ENCODE peak calls at places on chromosomes 6 and 20, in ten cellular contexts. U is thyroid gland, G is brain microvascular endothelial cell, W is A549, K is esophagus squamous epithelium, V is pancreas, F is coronary artery, O is AG10803, N is GM12865, P is ascending aorta. I is an unnamed sample.

GRCh38 chr6:36289281-36290018 is 19.6 kb downstream of the PNPLA1 start:
- DNase-seq in U (no peak), G (no peak), W (no peak), K (no peak), V (no peak), F (no peak), O (no peak), N (no peak), P (no peak), I (peak; percentile 87)

GRCh38 chr6:36197739-36198221 is 1.2 kb downstream of the BRPF3 start:
- DNase-seq in U (peak; percentile 25), G (no peak), W (no peak), K (no peak), V (peak; percentile 31), F (no peak), O (peak; percentile 2), N (peak; percentile 30), P (no peak), I (no peak)

GRCh38 chr20:9699181-9699580 is 139.7 kb downstream of the PAK5 start:
- DNase-seq in U (no peak), G (no peak), W (peak; percentile 4), K (no peak), V (no peak), F (no peak), O (no peak), N (no peak), P (no peak), I (no peak)

GRCh38 chr6:39452306-39452705 is 129.8 kb upstream of the KCNK16 start:
- DNase-seq in U (no peak), G (peak; percentile 58), W (no peak), K (no peak), V (no peak), F (no peak), O (peak; percentile 63), N (peak; percentile 8), P (no peak), I (no peak)

GRCh38 chr20:62832951-62833391 is 16.1 kb downstream of the COL9A3 start:
- DNase-seq in U (peak; percentile 56), G (no peak), W (no peak), K (no peak), V (no peak), F (peak; percentile 70), O (no peak), N (no peak), P (no peak), I (no peak)

GRCh38 chr6:104575536-104575935 is 284.2 kb downstream of the HACE1 start:
- DNase-seq in U (no peak), G (no peak), W (no peak), K (no peak), V (no peak), F (no peak), O (no peak), N (no peak), P (no peak), I (no peak)

GRCh38 chr6:125267806-125268523 is 33.8 kb downstream of the HDDC2 start:
- DNase-seq in U (peak; percentile 27), G (no peak), W (no peak), K (no peak), V (no peak), F (no peak), O (no peak), N (no peak), P (no peak), I (no peak)

GRCh38 chr6:156647440-156647839 is 129.7 kb upstream of the ARID1B start:
- DNase-seq in U (no peak), G (no peak), W (no peak), K (no peak), V (no peak), F (no peak), O (no peak), N (no peak), P (no peak), I (no peak)

GRCh38 chr20:48717095-48717958 is 110.5 kb downstream of the PREX1 start:
- DNase-seq in U (no peak), G (no peak), W (no peak), K (no peak), V (no peak), F (no peak), O (no peak), N (peak; percentile 70), P (no peak), I (no peak)

GRCh38 chr6:34115396-34116314 is 30.2 kb downstream of the GRM4 start:
- DNase-seq in U (peak; percentile 41), G (no peak), W (no peak), K (no peak), V (no peak), F (no peak), O (no peak), N (peak; percentile 10), P (no peak), I (no peak)

GRCh38 chr6:169097336-169098052 is 156.2 kb downstream of the THBS2 start:
- DNase-seq in U (no peak), G (peak; percentile 100), W (no peak), K (no peak), V (no peak), F (no peak), O (peak; percentile 69), N (no peak), P (no peak), I (peak; percentile 25)

GRCh38 chr6:169101036-169101805 is 152.4 kb downstream of the THBS2 start:
- DNase-seq in U (no peak), G (no peak), W (no peak), K (no peak), V (no peak), F (no peak), O (peak; percentile 16), N (no peak), P (no peak), I (no peak)

GRCh38 chr6:169101981-169102380 is 151.7 kb downstream of the THBS2 start:
- DNase-seq in U (no peak), G (no peak), W (no peak), K (no peak), V (no peak), F (no peak), O (peak; percentile 70), N (no peak), P (no peak), I (no peak)

GRCh38 chr6:169098136-169098535 is 155.5 kb downstream of the THBS2 start:
- DNase-seq in U (no peak), G (no peak), W (no peak), K (no peak), V (no peak), F (no peak), O (no peak), N (no peak), P (no peak), I (no peak)

DNA sequence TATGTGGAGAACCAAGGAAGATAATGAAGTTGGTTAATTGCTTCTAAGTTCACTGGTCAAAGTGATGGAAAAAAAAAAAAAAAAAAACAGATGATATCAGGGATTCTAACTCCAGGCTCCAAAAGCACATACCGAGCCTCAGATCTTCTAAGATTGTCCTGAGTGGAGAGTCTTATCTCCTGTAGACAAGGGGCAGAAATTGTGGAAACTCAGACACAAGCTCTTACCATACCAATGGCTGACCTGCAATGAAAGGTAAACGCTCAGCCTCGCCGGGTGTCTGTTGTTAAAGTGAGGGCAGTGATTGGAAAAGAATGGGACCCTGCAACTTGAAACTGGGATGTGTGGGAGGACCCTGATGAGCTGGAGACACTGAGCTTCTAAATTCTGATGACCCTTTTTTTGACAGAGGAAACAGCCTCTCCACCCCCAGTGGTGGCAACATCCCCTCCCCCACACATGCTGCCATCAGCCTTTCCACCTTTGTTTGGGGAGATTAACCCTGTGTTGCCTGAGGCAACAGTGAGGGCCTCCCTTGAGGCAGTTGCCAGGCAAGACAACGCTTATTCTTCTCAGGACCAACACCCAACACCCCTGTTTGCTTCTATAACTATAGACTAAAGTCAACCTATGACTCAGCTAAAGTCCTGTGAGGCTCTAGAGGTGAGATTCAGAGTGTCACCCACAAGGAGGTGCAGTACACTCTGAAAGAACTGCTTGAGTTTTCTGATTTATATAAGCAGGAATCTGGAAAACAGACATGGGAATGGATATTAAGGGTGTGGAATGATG is 154.0 kb downstream of the THBS2 start:
- DNase-seq in U (no peak), G (peak; percentile 58), W (peak; percentile 50), K (no peak), V (no peak), F (no peak), O (peak; percentile 19), N (no peak), P (no peak), I (no peak)
- TF ChIP-seq CTCF in U (no peak), G (peak; percentile 45), W (no peak), K (no peak), V (no peak), F (no peak), O (peak; percentile 11), N (no peak), P (no peak), I (no peak)

GRCh38 chr6:76697585-76697984 is 625.1 kb upstream of the IMPG1 start:
- DNase-seq in U (no peak), G (peak; percentile 39), W (peak; percentile 13), K (no peak), V (no peak), F (no peak), O (no peak), N (no peak), P (no peak), I (peak; percentile 34)
- TF ChIP-seq CTCF in U (no peak), G (peak; percentile 48), W (no peak), K (no peak), V (no peak), F (no peak), O (peak; percentile 34), N (no peak), P (no peak), I (no peak)

DNA sequence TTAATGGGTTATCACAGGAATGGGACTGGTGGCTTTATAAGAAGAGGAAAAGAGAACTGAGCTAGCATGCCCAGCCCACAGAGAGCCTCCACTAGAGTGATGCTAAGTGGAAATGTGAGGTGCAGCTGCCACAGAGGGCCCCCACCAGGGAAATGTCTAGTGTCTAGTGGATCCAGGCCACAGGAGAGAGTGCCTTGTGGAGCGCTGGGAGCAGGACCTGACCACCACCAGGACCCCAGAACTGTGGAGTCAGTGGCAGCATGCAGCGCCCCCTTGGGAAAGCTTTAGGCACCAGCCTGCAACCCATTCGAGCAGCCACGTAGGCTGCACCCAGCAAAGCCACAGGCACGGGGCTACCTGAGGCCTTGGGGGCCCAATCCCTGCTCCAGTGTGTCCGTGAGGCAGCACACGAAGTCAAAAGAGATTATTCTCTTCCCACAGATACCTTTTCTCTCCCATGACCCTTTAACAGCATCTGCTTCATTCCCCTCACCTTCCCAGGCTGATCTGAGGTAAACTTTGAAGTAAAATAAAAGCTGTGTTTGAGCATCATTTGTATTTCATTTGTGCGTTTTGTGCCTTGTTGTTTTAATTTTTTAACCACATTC is 4.4 kb downstream of the HLA-E start:
- DNase-seq in U (no peak), G (no peak), W (no peak), K (no peak), V (no peak), F (no peak), O (no peak), N (peak; percentile 63), P (no peak), I (no peak)
- TF ChIP-seq CTCF in U (no peak), G (peak; percentile 49), W (no peak), K (no peak), V (no peak), F (no peak), O (no peak), N (peak; percentile 35), P (no peak), I (peak; percentile 64)

DNA sequence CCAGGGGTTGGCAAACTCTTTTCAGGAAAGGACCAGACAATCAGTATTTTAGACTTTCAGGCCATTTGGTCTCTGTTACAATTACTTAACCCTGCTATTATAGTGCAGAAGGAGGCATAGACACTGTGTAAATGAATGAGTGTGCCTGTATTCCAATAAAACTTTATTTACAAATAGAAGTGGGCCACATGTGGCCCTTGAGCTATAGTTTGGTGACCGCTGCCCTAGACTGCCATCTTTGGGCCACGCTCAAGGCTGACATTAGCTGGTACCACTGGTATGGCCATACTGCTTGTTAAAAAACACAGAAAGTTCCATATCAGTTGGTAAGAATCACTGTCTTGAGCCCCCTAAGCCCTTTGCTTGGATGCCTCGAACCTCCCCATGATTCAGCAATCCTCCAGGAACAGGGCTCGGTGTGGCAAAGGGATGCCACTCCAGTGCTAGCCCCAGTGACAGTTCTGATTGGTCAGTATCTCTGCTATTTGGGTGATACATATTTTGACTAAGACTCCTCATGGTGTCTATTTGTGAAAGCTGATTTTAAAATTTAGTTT is 23.3 kb upstream of the SNRNP48 start:
- DNase-seq in U (no peak), G (no peak), W (peak; percentile 39), K (no peak), V (no peak), F (no peak), O (no peak), N (no peak), P (no peak), I (no peak)
- TF ChIP-seq CTCF in U (no peak), G (peak; percentile 34), W (no peak), K (no peak), V (no peak), F (no peak), O (no peak), N (no peak), P (no peak), I (peak; percentile 25)